ENCODE peak calls at places on chromosomes 2 and 18, in nine cellular contexts. One of them, this sample, is unnamed.

GRCh38 chr2:36753706-36754221 is 57.3 kb downstream of the VIT start:
- DNase-seq in MM.1S: no peak
- DNase-seq in neural crest cell: no peak
- DNase-seq in mucosa of descending colon: no peak
- DNase-seq in BJ: no peak
- DNase-seq in fibroblast of pulmonary artery: peak; percentile 3
- DNase-seq in dorsolateral prefrontal cortex: no peak
- DNase-seq in PC-3: no peak
- DNase-seq in AG04450: no peak
- DNase-seq in this sample: no peak

GRCh38 chr2:160332318-160332717 is 132.2 kb upstream of the ITGB6 start:
- DNase-seq in neural crest cell: no peak
- DNase-seq in fibroblast of pulmonary artery: peak; percentile 65
- DNase-seq in BJ: no peak
- DNase-seq in PC-3: peak; percentile 37
- DNase-seq in AG04450: no peak
- DNase-seq in MM.1S: peak; percentile 53
- DNase-seq in mucosa of descending colon: no peak
- DNase-seq in dorsolateral prefrontal cortex: no peak
- DNase-seq in this sample: no peak

GRCh38 chr18:48455555-48456478 is 46.6 kb upstream of the ZBTB7C start:
- DNase-seq in MM.1S: peak; percentile 19
- DNase-seq in dorsolateral prefrontal cortex: no peak
- DNase-seq in BJ: peak; percentile 69
- DNase-seq in neural crest cell: no peak
- DNase-seq in AG04450: peak; percentile 50
- DNase-seq in mucosa of descending colon: no peak
- DNase-seq in fibroblast of pulmonary artery: peak; percentile 81
- DNase-seq in PC-3: peak; percentile 74
- DNase-seq in this sample: no peak

GRCh38 chr18:22674300-22674699 is 256.6 kb upstream of the CTAGE1 start:
- DNase-seq in fibroblast of pulmonary artery: peak; percentile 90
- DNase-seq in mucosa of descending colon: no peak
- DNase-seq in neural crest cell: no peak
- DNase-seq in PC-3: peak; percentile 75
- DNase-seq in BJ: peak; percentile 61
- DNase-seq in MM.1S: no peak
- DNase-seq in dorsolateral prefrontal cortex: no peak
- DNase-seq in AG04450: peak; percentile 63
- DNase-seq in this sample: no peak

GRCh38 chr2:59745085-59745484 is 808.4 kb downstream of the BCL11A start:
- DNase-seq in PC-3: no peak
- DNase-seq in BJ: no peak
- DNase-seq in fibroblast of pulmonary artery: no peak
- DNase-seq in MM.1S: no peak
- DNase-seq in dorsolateral prefrontal cortex: no peak
- DNase-seq in neural crest cell: no peak
- DNase-seq in AG04450: no peak
- DNase-seq in mucosa of descending colon: no peak
- DNase-seq in this sample: no peak

GRCh38 chr2:235659767-235660322 is 166.0 kb downstream of the AGAP1 start:
- DNase-seq in fibroblast of pulmonary artery: peak; percentile 73
- DNase-seq in dorsolateral prefrontal cortex: peak; percentile 42
- DNase-seq in mucosa of descending colon: no peak
- DNase-seq in BJ: peak; percentile 71
- DNase-seq in MM.1S: no peak
- DNase-seq in neural crest cell: no peak
- DNase-seq in AG04450: peak; percentile 66
- DNase-seq in PC-3: peak; percentile 42
- DNase-seq in this sample: no peak

GRCh38 chr18:40938615-40939014 is 1016.4 kb upstream of the PIK3C3 start:
- DNase-seq in neural crest cell: no peak
- DNase-seq in AG04450: no peak
- DNase-seq in MM.1S: no peak
- DNase-seq in BJ: no peak
- DNase-seq in fibroblast of pulmonary artery: peak; percentile 18
- DNase-seq in dorsolateral prefrontal cortex: no peak
- DNase-seq in PC-3: no peak
- DNase-seq in mucosa of descending colon: no peak
- DNase-seq in this sample: no peak

GRCh38 chr2:26401739-26402541 is at the start of gene DRC1:
- DNase-seq in PC-3: no peak
- DNase-seq in fibroblast of pulmonary artery: peak; percentile 76
- DNase-seq in BJ: peak; percentile 23
- DNase-seq in MM.1S: no peak
- DNase-seq in neural crest cell: peak; percentile 89
- DNase-seq in AG04450: peak; percentile 37
- DNase-seq in dorsolateral prefrontal cortex: peak; percentile 43
- DNase-seq in mucosa of descending colon: peak; percentile 60
- DNase-seq in this sample: peak; percentile 76

GRCh38 chr2:119897996-119898395 is 114.9 kb upstream of the EPB41L5 start:
- DNase-seq in PC-3: no peak
- DNase-seq in neural crest cell: no peak
- DNase-seq in AG04450: no peak
- DNase-seq in mucosa of descending colon: no peak
- DNase-seq in fibroblast of pulmonary artery: no peak
- DNase-seq in dorsolateral prefrontal cortex: no peak
- DNase-seq in BJ: no peak
- DNase-seq in MM.1S: no peak
- DNase-seq in this sample: no peak

GRCh38 chr2:36698978-36699377 is 2.5 kb downstream of the VIT start:
- DNase-seq in neural crest cell: no peak
- DNase-seq in fibroblast of pulmonary artery: peak; percentile 77
- DNase-seq in BJ: no peak
- DNase-seq in dorsolateral prefrontal cortex: no peak
- DNase-seq in PC-3: no peak
- DNase-seq in AG04450: no peak
- DNase-seq in MM.1S: no peak
- DNase-seq in mucosa of descending colon: no peak
- DNase-seq in this sample: no peak

GRCh38 chr2:207240649-207241048 is 74.9 kb upstream of the KLF7 start:
- DNase-seq in MM.1S: no peak
- DNase-seq in PC-3: no peak
- DNase-seq in fibroblast of pulmonary artery: no peak
- DNase-seq in dorsolateral prefrontal cortex: no peak
- DNase-seq in neural crest cell: no peak
- DNase-seq in AG04450: no peak
- DNase-seq in mucosa of descending colon: no peak
- DNase-seq in BJ: no peak
- DNase-seq in this sample: no peak

GRCh38 chr2:206160807-206161179 is 1.1 kb downstream of the EEF1B2 start:
- DNase-seq in MM.1S: no peak
- DNase-seq in AG04450: no peak
- DNase-seq in fibroblast of pulmonary artery: no peak
- DNase-seq in PC-3: no peak
- DNase-seq in BJ: no peak
- DNase-seq in dorsolateral prefrontal cortex: no peak
- DNase-seq in neural crest cell: no peak
- DNase-seq in mucosa of descending colon: no peak
- DNase-seq in this sample: no peak

GRCh38 chr2:121297217-121297830 is 12.3 kb upstream of the TFCP2L1 start:
- DNase-seq in BJ: no peak
- DNase-seq in PC-3: peak; percentile 54
- DNase-seq in MM.1S: no peak
- DNase-seq in AG04450: no peak
- DNase-seq in neural crest cell: peak; percentile 50
- DNase-seq in dorsolateral prefrontal cortex: peak; percentile 38
- DNase-seq in fibroblast of pulmonary artery: peak; percentile 30
- DNase-seq in mucosa of descending colon: no peak
- DNase-seq in this sample: no peak

GRCh38 chr2:95289251-95289650 is 7.9 kb upstream of the KCNIP3 start:
- DNase-seq in AG04450: no peak
- DNase-seq in MM.1S: no peak
- DNase-seq in neural crest cell: no peak
- DNase-seq in dorsolateral prefrontal cortex: no peak
- DNase-seq in BJ: no peak
- DNase-seq in PC-3: no peak
- DNase-seq in fibroblast of pulmonary artery: no peak
- DNase-seq in mucosa of descending colon: no peak
- DNase-seq in this sample: no peak

GRCh38 chr18:63087421-63088230 is 231.9 kb downstream of the BCL2 start:
- DNase-seq in MM.1S: no peak
- DNase-seq in BJ: no peak
- DNase-seq in fibroblast of pulmonary artery: no peak
- DNase-seq in dorsolateral prefrontal cortex: no peak
- DNase-seq in PC-3: no peak
- DNase-seq in mucosa of descending colon: no peak
- DNase-seq in AG04450: no peak
- DNase-seq in neural crest cell: no peak
- DNase-seq in this sample: no peak

GRCh38 chr18:49483198-49483597 is 3.8 kb downstream of the C18orf32 start:
- DNase-seq in mucosa of descending colon: no peak
- DNase-seq in dorsolateral prefrontal cortex: no peak
- DNase-seq in AG04450: no peak
- DNase-seq in PC-3: no peak
- DNase-seq in BJ: no peak
- DNase-seq in MM.1S: no peak
- DNase-seq in fibroblast of pulmonary artery: no peak
- DNase-seq in neural crest cell: no peak
- DNase-seq in this sample: no peak

DNA sequence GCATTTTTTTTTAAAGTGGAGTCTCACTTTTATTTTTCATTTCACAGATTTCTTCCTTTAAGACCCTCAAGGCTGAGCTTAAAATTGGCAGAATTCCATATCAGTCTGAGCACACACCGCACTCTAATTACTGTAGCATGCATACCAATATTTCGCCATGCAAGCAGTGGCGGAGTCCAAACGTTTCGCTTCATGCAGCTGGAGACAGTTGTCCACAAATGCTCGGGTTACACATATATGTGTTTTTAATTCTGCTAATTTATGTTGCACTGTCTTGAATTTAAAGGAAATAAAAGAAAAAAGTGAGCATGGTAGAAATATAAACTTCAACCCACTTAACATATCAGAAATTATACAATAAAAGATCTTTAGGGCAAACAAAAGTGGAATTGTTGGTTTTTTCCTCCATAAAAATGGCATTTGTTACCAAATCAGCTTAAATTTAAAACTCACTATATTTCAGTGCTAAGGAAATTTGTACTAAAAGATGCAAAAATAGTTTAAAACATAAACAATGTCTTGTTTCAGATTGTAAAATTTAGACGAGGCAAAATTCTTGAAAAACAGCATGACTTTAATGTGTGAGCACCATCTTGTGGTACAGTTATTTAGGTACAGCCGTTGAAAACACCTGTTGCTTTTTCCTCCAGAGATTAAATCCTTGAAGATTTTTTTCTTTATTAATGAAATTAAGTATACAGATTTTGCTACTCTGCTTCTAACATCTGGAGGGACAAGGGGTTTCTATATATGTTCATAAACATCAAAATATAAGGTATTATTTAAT is 24.1 kb upstream of the KANSL1L start:
- DNase-seq in neural crest cell: no peak
- DNase-seq in AG04450: no peak
- DNase-seq in PC-3: peak; percentile 60
- DNase-seq in fibroblast of pulmonary artery: peak; percentile 76
- DNase-seq in MM.1S: peak; percentile 66
- DNase-seq in mucosa of descending colon: no peak
- DNase-seq in dorsolateral prefrontal cortex: no peak
- DNase-seq in BJ: no peak
- DNase-seq in this sample: peak; percentile 21
- TF ChIP-seq CTCF in neural crest cell: peak; percentile 87
- TF ChIP-seq CTCF in AG04450: peak; percentile 64
- TF ChIP-seq CTCF in PC-3: peak; percentile 76
- TF ChIP-seq CTCF in fibroblast of pulmonary artery: peak; percentile 71
- TF ChIP-seq CTCF in MM.1S: peak; percentile 66
- TF ChIP-seq CTCF in mucosa of descending colon: peak; percentile 29
- TF ChIP-seq CTCF in dorsolateral prefrontal cortex: peak; percentile 86
- TF ChIP-seq CTCF in BJ: peak; percentile 54
- TF ChIP-seq CTCF in this sample: peak; percentile 38

GRCh38 chr2:232333361-232334135 is 45.0 kb upstream of the ALPP start:
- DNase-seq in PC-3: peak; percentile 21
- DNase-seq in BJ: no peak
- DNase-seq in fibroblast of pulmonary artery: no peak
- DNase-seq in mucosa of descending colon: peak; percentile 43
- DNase-seq in neural crest cell: peak; percentile 58
- DNase-seq in AG04450: no peak
- DNase-seq in dorsolateral prefrontal cortex: no peak
- DNase-seq in MM.1S: no peak
- DNase-seq in this sample: no peak
- TF ChIP-seq CTCF in PC-3: peak; percentile 71
- TF ChIP-seq CTCF in BJ: peak; percentile 57
- TF ChIP-seq CTCF in fibroblast of pulmonary artery: peak; percentile 53
- TF ChIP-seq CTCF in mucosa of descending colon: no peak
- TF ChIP-seq CTCF in neural crest cell: peak; percentile 57
- TF ChIP-seq CTCF in AG04450: peak; percentile 53
- TF ChIP-seq CTCF in dorsolateral prefrontal cortex: peak; percentile 21
- TF ChIP-seq CTCF in MM.1S: peak; percentile 31
- TF ChIP-seq CTCF in this sample: peak; percentile 31

DNA sequence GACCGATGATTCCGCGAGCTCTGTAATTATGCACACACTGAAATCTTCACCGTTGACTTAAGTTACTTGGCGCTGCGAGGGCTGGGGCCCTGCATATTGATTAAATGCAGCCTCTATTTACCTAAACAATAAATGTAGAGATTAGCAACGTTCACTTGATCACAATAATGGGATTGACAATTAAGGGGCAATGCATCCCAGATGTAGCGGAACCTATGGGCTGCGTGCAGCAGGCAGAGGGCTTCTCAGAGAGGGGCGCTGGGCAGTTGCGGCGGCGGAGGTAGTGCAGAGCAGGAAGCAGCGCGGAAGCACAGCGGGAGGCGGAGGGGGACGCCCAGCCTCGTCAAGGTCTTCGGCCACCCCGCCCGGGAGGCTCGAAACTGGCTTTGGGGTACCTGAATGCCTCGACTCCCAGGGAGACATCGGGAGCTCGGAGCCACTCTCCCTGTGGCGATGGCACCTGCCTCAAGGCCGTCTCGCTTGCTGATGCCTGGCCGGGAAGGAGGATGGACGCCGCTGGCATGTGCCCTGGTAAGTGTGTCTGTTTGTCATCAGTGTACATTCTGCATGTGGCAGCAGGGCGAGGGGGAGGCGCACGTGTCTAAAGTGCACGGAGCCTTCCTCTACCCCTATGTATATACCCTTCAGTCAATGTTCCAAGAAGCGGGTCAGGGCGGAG is 7.7 kb upstream of the SP9 start:
- DNase-seq in fibroblast of pulmonary artery: no peak
- DNase-seq in MM.1S: no peak
- DNase-seq in mucosa of descending colon: peak; percentile 57
- DNase-seq in BJ: no peak
- DNase-seq in neural crest cell: peak; percentile 23
- DNase-seq in dorsolateral prefrontal cortex: no peak
- DNase-seq in AG04450: no peak
- DNase-seq in PC-3: no peak
- DNase-seq in this sample: peak; percentile 53
- TF ChIP-seq CTCF in fibroblast of pulmonary artery: no peak
- TF ChIP-seq CTCF in MM.1S: no peak
- TF ChIP-seq CTCF in mucosa of descending colon: no peak
- TF ChIP-seq CTCF in BJ: no peak
- TF ChIP-seq CTCF in neural crest cell: no peak
- TF ChIP-seq CTCF in dorsolateral prefrontal cortex: no peak
- TF ChIP-seq CTCF in AG04450: no peak
- TF ChIP-seq CTCF in PC-3: no peak
- TF ChIP-seq CTCF in this sample: no peak

DNA sequence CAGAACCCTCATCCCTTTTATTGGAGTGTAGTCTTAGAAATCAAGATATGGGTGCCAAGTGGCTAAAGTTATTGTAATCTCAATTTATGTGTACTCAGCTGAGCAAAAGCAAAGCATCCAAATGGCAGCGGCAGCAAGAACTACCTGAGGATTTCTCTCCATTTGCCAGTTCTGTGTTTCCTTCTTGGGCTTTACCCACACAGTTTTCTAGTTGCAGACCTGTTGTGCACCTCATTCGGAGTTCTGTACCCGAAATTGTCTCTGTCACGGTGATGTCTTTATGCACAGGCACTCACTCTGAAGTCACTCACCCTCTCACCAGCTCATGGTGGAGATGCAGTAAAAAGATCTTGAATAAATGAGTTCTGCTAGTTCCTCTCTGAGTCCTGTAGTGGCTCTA is 43.6 kb downstream of the INPP4A start:
- DNase-seq in BJ: no peak
- DNase-seq in dorsolateral prefrontal cortex: no peak
- DNase-seq in neural crest cell: no peak
- DNase-seq in AG04450: no peak
- DNase-seq in mucosa of descending colon: no peak
- DNase-seq in PC-3: no peak
- DNase-seq in fibroblast of pulmonary artery: no peak
- DNase-seq in MM.1S: peak; percentile 42
- DNase-seq in this sample: no peak
- TF ChIP-seq CTCF in BJ: no peak
- TF ChIP-seq CTCF in dorsolateral prefrontal cortex: no peak
- TF ChIP-seq CTCF in neural crest cell: no peak
- TF ChIP-seq CTCF in AG04450: no peak
- TF ChIP-seq CTCF in mucosa of descending colon: no peak
- TF ChIP-seq CTCF in PC-3: no peak
- TF ChIP-seq CTCF in fibroblast of pulmonary artery: no peak
- TF ChIP-seq CTCF in MM.1S: no peak
- TF ChIP-seq CTCF in this sample: no peak